ENCODE peak calls at places on chromosomes 4 and X, in five cellular contexts. One of them, this sample, is unnamed.

GRCh38 chrX:78650906-78651437 is 8.2 kb downstream of the RTL3 start:
- DNase-seq in MCF 10A: no peak
- DNase-seq in Karpas-422: no peak
- DNase-seq in activated CD8-positive, alpha-beta memory T cell treated with anti-CD3 and anti-CD28 coated beads for 4 hours: no peak
- DNase-seq in heart left ventricle: no peak
- DNase-seq in this sample: no peak

GRCh38 chr4:74624351-74625151 is 169.8 kb downstream of the BTC start:
- DNase-seq in MCF 10A: peak
- DNase-seq in Karpas-422: no peak
- DNase-seq in activated CD8-positive, alpha-beta memory T cell treated with anti-CD3 and anti-CD28 coated beads for 4 hours: no peak
- DNase-seq in heart left ventricle: no peak
- DNase-seq in this sample: no peak

GRCh38 chr4:43990968-43991367 is 457.6 kb downstream of the KCTD8 start:
- DNase-seq in MCF 10A: no peak
- DNase-seq in Karpas-422: no peak
- DNase-seq in activated CD8-positive, alpha-beta memory T cell treated with anti-CD3 and anti-CD28 coated beads for 4 hours: no peak
- DNase-seq in heart left ventricle: no peak
- DNase-seq in this sample: no peak

GRCh38 chr4:177554966-177555574 is 112.8 kb upstream of the AGA start:
- DNase-seq in MCF 10A: peak
- DNase-seq in Karpas-422: peak
- DNase-seq in activated CD8-positive, alpha-beta memory T cell treated with anti-CD3 and anti-CD28 coated beads for 4 hours: no peak
- DNase-seq in heart left ventricle: no peak
- DNase-seq in this sample: peak

GRCh38 chr4:139144161-139144859 is 32.7 kb downstream of the ELF2 start:
- DNase-seq in MCF 10A: peak
- DNase-seq in Karpas-422: no peak
- DNase-seq in activated CD8-positive, alpha-beta memory T cell treated with anti-CD3 and anti-CD28 coated beads for 4 hours: no peak
- DNase-seq in heart left ventricle: peak
- DNase-seq in this sample: no peak

GRCh38 chrX:102155806-102156179 is at the start of gene BEX5:
- DNase-seq in MCF 10A: peak
- DNase-seq in Karpas-422: peak
- DNase-seq in activated CD8-positive, alpha-beta memory T cell treated with anti-CD3 and anti-CD28 coated beads for 4 hours: peak
- DNase-seq in heart left ventricle: peak
- DNase-seq in this sample: peak

GRCh38 chr4:139011220-139011950 is 4.2 kb upstream of the NOCT start:
- DNase-seq in MCF 10A: no peak
- DNase-seq in Karpas-422: no peak
- DNase-seq in activated CD8-positive, alpha-beta memory T cell treated with anti-CD3 and anti-CD28 coated beads for 4 hours: no peak
- DNase-seq in heart left ventricle: no peak
- DNase-seq in this sample: no peak

GRCh38 chr4:135371137-135371536 is 1169.5 kb upstream of the PABPC4L start:
- DNase-seq in MCF 10A: peak
- DNase-seq in Karpas-422: peak
- DNase-seq in activated CD8-positive, alpha-beta memory T cell treated with anti-CD3 and anti-CD28 coated beads for 4 hours: no peak
- DNase-seq in heart left ventricle: no peak
- DNase-seq in this sample: no peak

GRCh38 chr4:85955614-85956295 is 404.1 kb downstream of the MAPK10 start:
- DNase-seq in MCF 10A: peak
- DNase-seq in Karpas-422: no peak
- DNase-seq in activated CD8-positive, alpha-beta memory T cell treated with anti-CD3 and anti-CD28 coated beads for 4 hours: no peak
- DNase-seq in heart left ventricle: no peak
- DNase-seq in this sample: no peak

GRCh38 chr4:168794881-168795280 is 215.2 kb downstream of the CBR4 start:
- DNase-seq in MCF 10A: peak
- DNase-seq in Karpas-422: no peak
- DNase-seq in activated CD8-positive, alpha-beta memory T cell treated with anti-CD3 and anti-CD28 coated beads for 4 hours: no peak
- DNase-seq in heart left ventricle: no peak
- DNase-seq in this sample: no peak

GRCh38 chr4:118354913-118355312 is 2.1 kb upstream of the PRSS12 start:
- DNase-seq in MCF 10A: no peak
- DNase-seq in Karpas-422: no peak
- DNase-seq in activated CD8-positive, alpha-beta memory T cell treated with anti-CD3 and anti-CD28 coated beads for 4 hours: no peak
- DNase-seq in heart left ventricle: no peak
- DNase-seq in this sample: no peak